ENCODE peak calls at places on chromosomes 13 and 19, in seven cellular contexts. Q, J, T, O, X, V and N are unnamed samples.

GRCh38 chr19:8654591-8655339 is 24.3 kb downstream of the NFILZ start:
- DNase-seq in Q (no peak), J (peak; percentile 54), T (peak; percentile 81), O (peak; percentile 62), X (no peak), V (no peak), N (no peak)

GRCh38 chr13:49840266-49840665 is 47.8 kb upstream of the KPNA3 start:
- DNase-seq in Q (no peak), J (peak; percentile 60), T (no peak), O (no peak), X (no peak), V (no peak), N (no peak)

GRCh38 chr13:104143760-104144406 is 1077.7 kb upstream of the SLC10A2 start:
- DNase-seq in Q (no peak), J (no peak), T (no peak), O (no peak), X (no peak), V (no peak), N (no peak)

GRCh38 chr13:41720839-41721561 is 239.9 kb downstream of the VWA8 start:
- DNase-seq in Q (no peak), J (no peak), T (no peak), O (no peak), X (no peak), V (no peak), N (no peak)

GRCh38 chr19:30222993-30223865 is 149.0 kb upstream of the ZNF536 start:
- DNase-seq in Q (no peak), J (no peak), T (no peak), O (no peak), X (no peak), V (no peak), N (no peak)

GRCh38 chr19:10748924-10749434 is 31.1 kb downstream of the DNM2 start:
- DNase-seq in Q (no peak), J (peak; percentile 52), T (peak; percentile 79), O (peak; percentile 34), X (no peak), V (no peak), N (no peak)

GRCh38 chr19:16566161-16566560 is 6.1 kb downstream of the SLC35E1 start:
- DNase-seq in Q (no peak), J (no peak), T (no peak), O (no peak), X (no peak), V (no peak), N (no peak)

GRCh38 chr13:44317752-44318550 is 55.7 kb upstream of the SERP2 start:
- DNase-seq in Q (no peak), J (peak; percentile 44), T (no peak), O (no peak), X (no peak), V (no peak), N (no peak)

GRCh38 chr13:32019612-32020233 is 11.9 kb upstream of the FRY start:
- DNase-seq in Q (no peak), J (peak; percentile 78), T (peak; percentile 55), O (peak; percentile 92), X (peak; percentile 8), V (no peak), N (peak; percentile 42)

GRCh38 chr13:26977541-26977940 is 194.1 kb downstream of the USP12 start:
- DNase-seq in Q (no peak), J (no peak), T (no peak), O (no peak), X (no peak), V (no peak), N (no peak)

GRCh38 chr19:33904681-33905080 is 108.0 kb downstream of the KCTD15 start:
- DNase-seq in Q (no peak), J (peak; percentile 34), T (peak; percentile 40), O (peak; percentile 93), X (no peak), V (no peak), N (no peak)

GRCh38 chr13:114339779-114340534 is 25.7 kb downstream of the CHAMP1 start:
- DNase-seq in Q (no peak), J (peak; percentile 59), T (peak; percentile 70), O (peak; percentile 58), X (no peak), V (no peak), N (no peak)

GRCh38 chr19:17565611-17566010 is 10.2 kb downstream of the COLGALT1 start:
- DNase-seq in Q (no peak), J (no peak), T (no peak), O (peak; percentile 23), X (no peak), V (no peak), N (no peak)

GRCh38 chr13:98482476-98483444 is 94.1 kb downstream of the STK24 start:
- DNase-seq in Q (no peak), J (peak; percentile 76), T (no peak), O (peak; percentile 73), X (peak; percentile 45), V (peak; percentile 83), N (no peak)
- TF ChIP-seq CTCF in Q (peak; percentile 34), J (no peak), T (peak; percentile 14), O (peak; percentile 44), X (peak; percentile 31), V (no peak), N (no peak)

GRCh38 chr19:47020992-47021496 is 1.4 kb downstream of the NPAS1 start:
- DNase-seq in Q (no peak), J (no peak), T (peak; percentile 65), O (no peak), X (no peak), V (no peak), N (no peak)

GRCh38 chr19:47023448-47023794 is 3.8 kb downstream of the NPAS1 start:
- DNase-seq in Q (no peak), J (no peak), T (no peak), O (no peak), X (no peak), V (no peak), N (no peak)

GRCh38 chr19:47021536-47022139 is 2.0 kb downstream of the NPAS1 start:
- DNase-seq in Q (no peak), J (no peak), T (peak; percentile 69), O (no peak), X (no peak), V (no peak), N (no peak)

GRCh38 chr19:47022541-47023447 is 3.2 kb downstream of the NPAS1 start:
- DNase-seq in Q (no peak), J (no peak), T (no peak), O (no peak), X (no peak), V (no peak), N (no peak)

GRCh38 chr19:47022140-47022536 is 2.5 kb downstream of the NPAS1 start:
- DNase-seq in Q (no peak), J (no peak), T (no peak), O (no peak), X (no peak), V (no peak), N (no peak)
- H3K4me3 ChIP-seq in Q (no peak overlapping the region), J (no peak overlapping the region), T (no peak overlapping the region), O (no peak overlapping the region), X (no peak overlapping the region), V (no peak overlapping the region), N (no peak overlapping the region)

DNA sequence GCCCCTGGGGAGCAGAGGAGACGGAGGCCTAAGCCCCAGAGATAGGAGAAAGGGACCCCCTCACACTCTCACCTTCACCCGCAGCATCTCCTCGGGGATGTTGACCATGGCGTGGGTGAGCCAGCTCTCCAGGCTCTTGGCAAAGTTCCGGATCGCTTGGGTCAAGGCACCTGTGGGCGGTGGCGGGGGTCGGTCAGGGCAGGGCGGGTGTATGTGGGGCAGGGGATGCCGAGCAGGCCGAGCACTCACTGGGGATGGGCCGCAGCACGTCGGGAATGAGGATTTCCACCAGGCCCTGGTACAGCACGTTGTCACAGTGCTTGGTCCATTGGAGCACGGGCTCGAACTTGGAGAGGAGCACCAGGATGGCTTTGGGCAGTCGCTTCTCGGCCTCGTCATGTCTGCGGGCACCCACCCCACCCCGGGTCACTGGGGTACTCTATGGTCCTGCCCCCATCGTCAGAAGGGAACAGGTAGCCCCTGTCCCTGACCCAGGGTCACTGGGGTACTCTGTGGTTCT is 13.1 kb downstream of the DCAF15 start:
- DNase-seq in Q (no peak), J (no peak), T (no peak), O (no peak), X (no peak), V (no peak), N (no peak)
- TF ChIP-seq CTCF in Q (no peak), J (no peak), T (no peak), O (no peak), X (no peak), V (no peak), N (no peak)

GRCh38 chr19:53957448-53958167 is 5.1 kb upstream of the CACNG8 start:
- DNase-seq in Q (no peak), J (no peak), T (no peak), O (no peak), X (no peak), V (no peak), N (no peak)

GRCh38 chr19:53960886-53961285 is 1.9 kb upstream of the CACNG8 start:
- DNase-seq in Q (no peak), J (no peak), T (no peak), O (no peak), X (no peak), V (no peak), N (no peak)

GRCh38 chr19:53958168-53958571 is 4.6 kb upstream of the CACNG8 start:
- DNase-seq in Q (no peak), J (no peak), T (peak; percentile 92), O (peak; percentile 29), X (no peak), V (no peak), N (no peak)

GRCh38 chr19:53960187-53960586 is 2.5 kb upstream of the CACNG8 start:
- DNase-seq in Q (no peak), J (no peak), T (peak; percentile 47), O (no peak), X (no peak), V (no peak), N (no peak)

DNA sequence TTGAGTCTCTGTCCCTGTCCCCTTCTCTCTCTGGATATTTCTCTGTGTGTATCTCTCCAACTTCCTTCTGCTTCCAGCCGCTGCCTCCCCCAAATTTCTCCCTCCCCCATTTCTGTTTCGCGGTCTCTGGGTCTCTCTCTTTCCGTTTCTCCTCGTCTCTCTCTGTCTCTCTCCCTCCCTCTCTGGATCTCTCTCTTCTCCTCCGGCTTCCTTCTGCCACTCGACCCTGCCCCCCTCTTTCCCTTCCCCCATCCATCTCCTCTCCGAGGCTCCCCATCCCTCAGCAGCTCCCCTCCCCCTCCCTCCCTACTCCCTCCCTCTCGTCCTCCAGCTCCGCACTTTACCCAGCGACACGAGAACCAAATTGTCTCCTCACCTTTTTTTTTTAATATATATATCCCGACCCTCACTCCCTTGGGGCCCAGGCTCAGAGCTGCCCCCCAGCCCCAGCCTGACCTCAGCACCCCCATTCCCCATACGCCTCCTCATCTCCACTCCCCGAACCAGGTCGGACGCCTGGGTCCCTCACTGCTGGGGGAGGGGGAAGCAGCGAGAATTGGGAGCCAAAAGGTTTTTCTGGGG is 3.5 kb upstream of the CACNG8 start:
- DNase-seq in Q (no peak), J (no peak), T (peak; percentile 76), O (no peak), X (no peak), V (no peak), N (no peak)
- H3K4me3 ChIP-seq in Q (no peak overlapping the region), J (peak overlapping the region; percentile 38), T (peak overlapping the region; percentile 44), O (no peak overlapping the region), X (no peak overlapping the region), V (no peak overlapping the region), N (no peak overlapping the region)